ENCODE peak calls at places on chromosome 1, in ten cellular contexts. R is left ventricle myocardium inferior, X is cardiac muscle cell, U is breast epithelium, T is right lobe of liver, V is lower lobe of right lung, B is BE2C, W is tibial artery, I is mammary epithelial cell, Q is heart left ventricle. H is an unnamed sample. For H3K9me3, the result is how much of the 10 kb centered on the place peaks cover.

GRCh38 chr1:104932949-104933679 is 1183.4 kb downstream of the AMY1C start:
- DNase-seq in U (no peak), W (no peak), V (no peak), B (no peak), Q (no peak), R (no peak), X (no peak), T (no peak), I (no peak), H (no peak)

GRCh38 chr1:57422271-57423134 is 1.4 kb downstream of the DAB1 start:
- DNase-seq in T (peak), V (no peak), W (no peak), I (no peak), B (no peak), Q (peak), R (peak), X (peak), U (no peak), H (no peak)

GRCh38 chr1:153945795-153946621 is 510 bp downstream of the DENND4B start:
- DNase-seq in T (peak), Q (peak), B (peak), V (peak), I (peak), X (peak), R (peak), U (peak), W (peak), H (peak)

GRCh38 chr1:184078564-184079107 is 27.1 kb downstream of the TSEN15 start:
- DNase-seq in W (no peak), B (no peak), V (no peak), X (peak), Q (no peak), R (no peak), T (no peak), I (no peak), U (no peak), H (no peak)

GRCh38 chr1:160400284-160400645 is at the start of gene VANGL2:
- DNase-seq in T (no peak), Q (peak), B (peak), W (no peak), U (peak), X (peak), R (peak), V (peak), I (peak), H (peak)

GRCh38 chr1:36400825-36401601 is 3.3 kb upstream of the LSM10 start:
- DNase-seq in B (peak), I (no peak), V (peak), R (peak), X (peak), T (peak), W (peak), Q (peak), U (peak), H (peak)

GRCh38 chr1:64543831-64544230 is 73.9 kb downstream of the CACHD1 start:
- DNase-seq in U (no peak), V (no peak), T (no peak), Q (peak), R (peak), W (no peak), B (no peak), X (no peak), I (no peak), H (peak)

GRCh38 chr1:202263628-202264027 is 70.0 kb downstream of the LGR6 start:
- DNase-seq in U (no peak), Q (no peak), V (no peak), T (no peak), R (no peak), I (no peak), B (no peak), X (no peak), W (no peak), H (no peak)

GRCh38 chr1:34787461-34788420 is 5.1 kb upstream of the GJA4 start:
- DNase-seq in Q (peak), I (no peak), B (no peak), V (no peak), X (no peak), U (no peak), W (peak), R (no peak), T (no peak), H (no peak)

GRCh38 chr1:109399326-109399957 is 1.7 kb upstream of the SORT1 start:
- DNase-seq in I (peak), X (peak), B (peak), R (no peak), T (no peak), U (no peak), Q (no peak), W (no peak), V (no peak), H (peak)

GRCh38 chr1:214494706-214495105 is 56.7 kb downstream of the PTPN14 start:
- DNase-seq in U (no peak), R (no peak), B (no peak), V (no peak), T (no peak), I (peak), W (no peak), X (no peak), Q (no peak), H (no peak)

GRCh38 chr1:48019714-48020315 is 22.6 kb upstream of the TRABD2B start:
- DNase-seq in V (peak), R (peak), X (no peak), U (peak), Q (peak), T (peak), W (peak), B (no peak), I (peak), H (no peak)

GRCh38 chr1:20052386-20052785 is 17.6 kb upstream of the PLA2G5 start:
- DNase-seq in X (no peak), B (no peak), V (no peak), Q (no peak), T (no peak), R (no peak), U (no peak), I (peak), W (no peak), H (no peak)

GRCh38 chr1:13663969-13664368 is 36.0 kb upstream of the PRDM2 start:
- DNase-seq in Q (no peak), X (no peak), T (no peak), R (no peak), U (no peak), V (no peak), I (no peak), B (no peak), W (no peak), H (no peak)

GRCh38 chr1:62687903-62688686 is at the start of gene DOCK7:
- DNase-seq in V (peak), X (peak), R (peak), I (peak), W (peak), U (peak), T (peak), Q (peak), B (peak), H (peak)

GRCh38 chr1:227662933-227663332 is 72.2 kb downstream of the JMJD4 start:
- DNase-seq in X (no peak), V (no peak), T (no peak), U (no peak), W (no peak), B (no peak), I (no peak), R (no peak), Q (no peak), H (no peak)

GRCh38 chr1:227661495-227661894 is 73.6 kb downstream of the JMJD4 start:
- DNase-seq in W (no peak), T (no peak), X (no peak), I (no peak), R (no peak), Q (no peak), U (no peak), V (no peak), B (no peak), H (no peak)

DNA sequence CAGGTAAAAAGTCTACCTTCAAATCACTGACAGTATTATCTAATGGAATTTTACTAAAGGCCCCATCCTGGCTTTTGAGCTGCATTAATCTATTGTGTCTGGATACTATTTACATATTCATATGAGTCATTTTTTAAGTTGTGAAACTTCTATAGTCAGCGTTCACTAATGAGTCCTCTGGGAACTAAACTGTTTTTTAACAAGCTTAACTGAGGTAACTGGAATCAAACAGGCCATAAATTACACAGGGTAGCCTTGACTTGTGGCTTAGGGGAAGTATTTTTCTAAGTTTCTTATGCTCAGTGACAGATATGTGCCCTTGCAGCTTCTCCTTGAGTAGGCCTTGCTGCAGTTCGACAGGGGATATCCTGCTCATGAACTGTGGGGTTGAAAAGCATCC is 68.8 kb downstream of the JMJD4 start:
- DNase-seq in U (no peak), X (no peak), T (no peak), Q (no peak), V (no peak), R (no peak), W (no peak), I (no peak), B (no peak), H (no peak)
- H3K9me3 ChIP-seq in U (half or more), X (under half), T (under half), Q (under half), V (half or more), R (half or more), W (half or more), I (under half), B (under half), H (under half)

DNA sequence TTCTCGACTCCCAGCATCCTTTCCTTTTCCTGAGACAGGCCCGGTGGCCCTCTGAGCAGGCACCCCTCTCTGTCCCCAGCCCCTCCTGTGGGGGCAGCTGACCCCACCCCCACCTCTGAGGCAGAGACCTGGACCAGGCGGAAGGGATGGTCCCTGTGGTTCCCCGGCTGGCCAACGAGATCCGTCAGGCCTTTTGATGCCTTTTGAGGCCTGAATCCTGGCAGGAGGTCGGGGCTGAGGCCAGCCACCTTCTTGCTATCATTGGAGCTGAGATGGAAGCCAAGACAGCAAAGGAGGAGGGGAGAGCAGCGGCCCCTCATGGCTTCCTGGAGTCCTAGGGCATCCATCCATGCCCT is 50.1 kb upstream of the ACTRT2 start:
- DNase-seq in X (no peak), T (peak), B (no peak), V (no peak), U (no peak), Q (no peak), R (no peak), W (peak), I (no peak), H (no peak)
- H3K9me3 ChIP-seq in X (under half), T (under half), B (under half), V (under half), U (under half), Q (under half), R (under half), W (under half), I (under half), H (under half)

GRCh38 chr1:238833919-238834318 is 552.4 kb upstream of the CHRM3 start:
- DNase-seq in Q (no peak), U (no peak), B (no peak), T (no peak), R (no peak), I (no peak), X (no peak), V (no peak), W (no peak), H (no peak)
- H3K9me3 ChIP-seq in Q (under half), U (under half), B (under half), T (under half), R (under half), I (under half), X (under half), V (under half), W (under half), H (under half)

GRCh38 chr1:185581961-185582725 is 152.0 kb upstream of the HMCN1 start:
- DNase-seq in W (no peak), U (no peak), R (no peak), V (no peak), X (no peak), I (peak), Q (no peak), T (no peak), B (no peak), H (no peak)

GRCh38 chr1:185581020-185581419 is 153.2 kb upstream of the HMCN1 start:
- DNase-seq in Q (no peak), T (no peak), V (no peak), X (no peak), R (no peak), I (no peak), W (no peak), U (no peak), B (no peak), H (no peak)

DNA sequence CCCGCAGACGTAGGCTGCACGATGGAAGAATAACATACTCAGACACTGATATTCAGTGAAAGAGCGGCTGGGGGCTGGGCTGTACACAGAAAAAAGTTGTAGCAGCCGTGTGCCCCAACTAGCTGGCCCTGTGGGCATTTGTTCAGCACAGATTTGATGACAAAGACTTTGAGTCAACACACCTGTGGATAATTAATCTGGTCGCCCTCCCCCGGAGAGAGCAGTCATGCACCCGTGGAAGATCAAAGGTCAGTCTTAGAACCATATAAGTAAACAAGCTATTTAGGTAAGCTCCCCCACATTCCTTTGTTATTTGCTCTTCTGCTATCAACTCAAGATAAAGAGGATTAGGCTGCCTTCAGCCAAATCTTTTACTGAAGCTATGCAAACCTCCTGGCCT is 148.4 kb upstream of the HMCN1 start:
- DNase-seq in Q (no peak), I (no peak), U (no peak), R (no peak), W (no peak), B (no peak), V (no peak), X (no peak), T (peak), H (no peak)
- H3K9me3 ChIP-seq in Q (under half), I (under half), U (under half), R (under half), W (under half), B (under half), V (under half), X (under half), T (under half), H (under half)

DNA sequence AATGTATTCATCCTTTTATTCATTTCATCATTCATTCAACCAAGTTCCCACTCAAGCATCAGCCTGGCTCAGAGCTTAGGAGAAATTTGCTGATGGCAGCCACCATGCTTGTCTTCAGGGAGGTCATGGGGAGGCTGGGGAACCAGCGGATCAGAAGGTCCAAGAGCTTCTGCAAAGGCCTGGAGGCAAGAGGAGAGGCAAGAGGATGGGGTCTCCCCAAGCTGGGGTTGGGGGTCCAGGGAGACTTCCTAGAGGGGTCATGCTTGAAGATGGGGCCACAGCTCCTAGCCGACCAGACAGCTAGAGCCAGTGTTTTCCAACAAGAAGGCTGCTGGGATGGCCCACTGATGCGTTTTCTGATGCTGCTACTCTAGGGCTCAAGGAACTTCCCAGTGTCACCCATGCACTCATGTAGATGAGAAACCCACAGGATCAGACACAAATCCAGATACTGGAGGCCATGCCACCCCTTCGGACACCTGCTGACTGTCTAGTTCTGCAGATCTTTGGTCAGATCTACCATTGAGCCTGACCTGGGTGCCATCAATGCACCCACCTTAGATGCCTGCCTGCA is 315.2 kb downstream of the AJAP1 start:
- DNase-seq in V (no peak), U (no peak), Q (no peak), I (no peak), T (no peak), X (no peak), B (no peak), R (no peak), W (no peak), H (no peak)
- H3K9me3 ChIP-seq in V (under half), U (under half), Q (under half), I (under half), T (under half), X (under half), B (under half), R (under half), W (under half), H (under half)

GRCh38 chr1:175294179-175294756 is 101.7 kb upstream of the KIAA0040 start:
- DNase-seq in T (no peak), U (no peak), V (no peak), I (no peak), R (no peak), Q (no peak), W (no peak), B (no peak), X (no peak), H (no peak)

GRCh38 chr1:175297291-175297690 is 104.7 kb upstream of the KIAA0040 start:
- DNase-seq in W (no peak), V (no peak), T (no peak), X (no peak), U (no peak), I (no peak), R (no peak), Q (no peak), B (no peak), H (no peak)
- H3K9me3 ChIP-seq in W (under half), V (under half), T (under half), X (under half), U (under half), I (under half), R (under half), Q (under half), B (under half), H (under half)

GRCh38 chr1:246989901-246990300 is 18.0 kb downstream of the ZNF695 start:
- DNase-seq in V (no peak), B (no peak), T (no peak), I (no peak), U (no peak), W (no peak), R (no peak), Q (no peak), X (no peak), H (no peak)
- H3K9me3 ChIP-seq in V (half or more), B (under half), T (under half), I (under half), U (half or more), W (half or more), R (half or more), Q (under half), X (under half), H (half or more)

H was measured in SJCRH30.